ENCODE peak calls at places on chromosomes 3 and 15, in seven cellular contexts. Y is HepG2, P is GM20000, C is fibroblast of the aortic adventitia, X is colonic mucosa, Q is Calu3, K is cardiac fibroblast. Z is an unnamed sample.

GRCh38 chr3:68876112-68876713 is 56.1 kb downstream of the TAFA4 start:
- DNase-seq in K (peak), X (peak), C (peak), Q (peak), Y (peak), P (peak), Z (no peak)

GRCh38 chr3:122299872-122300460 is 25.1 kb upstream of the CSTA start:
- DNase-seq in C (no peak), K (peak), P (no peak), Q (peak), Y (peak), X (peak), Z (no peak)

GRCh38 chr3:102132370-102132769 is 283.1 kb downstream of the NFKBIZ start:
- DNase-seq in Y (no peak), P (no peak), X (no peak), C (peak), Q (no peak), K (peak), Z (no peak)

GRCh38 chr3:156787926-156788663 is 38.1 kb upstream of the LEKR1 start:
- DNase-seq in Q (peak), P (no peak), C (peak), X (no peak), K (peak), Y (no peak), Z (no peak)

GRCh38 chr15:25783607-25784131 is 79.5 kb downstream of the ATP10A start:
- DNase-seq in K (peak), P (no peak), Y (no peak), Q (no peak), C (peak), X (no peak), Z (no peak)

GRCh38 chr3:185757176-185757575 is 67.7 kb downstream of the IGF2BP2 start:
- DNase-seq in P (no peak), C (no peak), K (no peak), X (no peak), Y (no peak), Q (no peak), Z (no peak)

GRCh38 chr3:5126586-5126985 is 4.5 kb downstream of the ARL8B start:
- DNase-seq in P (no peak), Y (no peak), X (no peak), Q (no peak), C (peak), K (peak), Z (no peak)

GRCh38 chr15:65077981-65078352 is 1.4 kb downstream of the KBTBD13 start:
- DNase-seq in P (peak), K (peak), Q (peak), X (peak), C (peak), Y (no peak), Z (peak)

GRCh38 chr15:66912441-66912840 is 153.0 kb upstream of the SMAD3 start:
- DNase-seq in K (no peak), C (no peak), Q (no peak), Y (no peak), P (no peak), X (no peak), Z (no peak)

GRCh38 chr3:134864644-134865043 is 69.6 kb downstream of the EPHB1 start:
- DNase-seq in C (peak), Q (no peak), X (no peak), P (no peak), Y (no peak), K (peak), Z (no peak)

GRCh38 chr3:55620361-55621025 is 133.4 kb upstream of the WNT5A start:
- DNase-seq in Q (no peak), C (no peak), X (peak), Y (no peak), P (no peak), K (no peak), Z (no peak)

GRCh38 chr3:87350367-87351199 is 74.2 kb upstream of the POU1F1 start:
- DNase-seq in K (peak), Y (peak), X (peak), P (peak), Q (no peak), C (peak), Z (no peak)

GRCh38 chr3:183114374-183114773 is 15.1 kb upstream of the MCCC1 start:
- DNase-seq in Y (no peak), P (no peak), X (no peak), Q (no peak), K (no peak), C (no peak), Z (no peak)

GRCh38 chr3:73552700-73553099 is 72.0 kb downstream of the PDZRN3 start:
- DNase-seq in C (peak), Y (no peak), X (no peak), Q (no peak), K (no peak), P (no peak), Z (no peak)

GRCh38 chr3:31871939-31872507 is 109.0 kb downstream of the OSBPL10 start:
- DNase-seq in K (no peak), X (no peak), C (no peak), Y (no peak), Q (no peak), P (no peak), Z (no peak)

GRCh38 chr15:34243226-34243625 is 18.4 kb downstream of the EMC4 start:
- DNase-seq in P (no peak), Q (no peak), Y (no peak), K (peak), C (no peak), X (no peak), Z (no peak)

GRCh38 chr3:147408180-147409105 is 722 bp upstream of the ZIC1 start:
- DNase-seq in Q (no peak), C (no peak), X (no peak), Y (no peak), K (no peak), P (no peak), Z (no peak)

GRCh38 chr3:61668317-61668864 is 107.0 kb downstream of the PTPRG start:
- DNase-seq in X (no peak), Y (no peak), C (no peak), K (no peak), P (peak), Q (no peak), Z (no peak)

GRCh38 chr3:169811606-169812123 is 1.0 kb upstream of the LRRIQ4 start:
- DNase-seq in Y (no peak), K (peak), X (peak), Q (no peak), C (peak), P (no peak), Z (no peak)

GRCh38 chr3:155891341-155891740 is 20.9 kb downstream of the GMPS start:
- DNase-seq in P (no peak), Y (no peak), C (no peak), Q (no peak), K (no peak), X (no peak), Z (no peak)

GRCh38 chr3:167493240-167493639 is 19.4 kb upstream of the SERPINI2 start:
- DNase-seq in X (no peak), C (no peak), P (no peak), Q (peak), K (no peak), Y (peak), Z (no peak)

GRCh38 chr15:88613074-88613944 is 7.8 kb upstream of the AEN start:
- DNase-seq in C (no peak), X (no peak), P (no peak), Q (no peak), K (peak), Y (no peak), Z (no peak)

GRCh38 chr3:140848675-140849074 is 93.0 kb upstream of the SLC25A36 start:
- DNase-seq in Q (no peak), K (no peak), X (no peak), Y (no peak), C (no peak), P (no peak), Z (no peak)
- TF ChIP-seq CTCF in Q (no peak), K (no peak), X (no peak), Y (no peak), C (no peak), P (no peak), Z (no peak)

GRCh38 chr15:41858756-41859155 is 20.1 kb downstream of the PLA2G4B start:
- DNase-seq in Q (no peak), C (no peak), K (no peak), Y (no peak), X (no peak), P (no peak), Z (no peak)
- TF ChIP-seq CTCF in Q (no peak), C (no peak), K (no peak), Y (peak), X (no peak), P (no peak), Z (no peak)

DNA sequence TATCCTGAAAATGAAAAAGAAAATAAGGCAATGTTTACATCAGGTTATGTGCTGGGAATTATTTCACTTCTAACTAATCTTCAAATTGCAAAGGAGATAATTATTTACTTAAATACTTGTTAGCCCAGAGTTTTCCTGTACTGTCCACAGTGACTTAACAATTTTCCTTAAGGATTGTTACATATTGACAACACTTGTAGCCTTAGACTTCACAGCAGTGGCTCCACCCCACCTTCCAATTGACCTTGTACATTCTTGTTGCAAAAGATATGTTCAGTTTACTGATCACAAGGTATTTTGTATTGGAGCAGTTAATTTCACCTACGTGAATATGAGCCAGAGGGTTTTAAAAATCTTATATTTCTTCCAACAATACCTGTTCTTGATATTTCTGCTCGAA is 376.9 kb downstream of the CNTN6 start:
- DNase-seq in P (no peak), C (no peak), Y (no peak), X (no peak), K (no peak), Q (no peak), Z (no peak)
- TF ChIP-seq CTCF in P (no peak), C (no peak), Y (no peak), X (no peak), K (no peak), Q (no peak), Z (no peak)

GRCh38 chr3:160577551-160578195 is 12.3 kb upstream of the KPNA4 start:
- DNase-seq in C (peak), Y (peak), Q (peak), K (peak), P (no peak), X (no peak), Z (no peak)
- TF ChIP-seq CTCF in C (peak), Y (peak), Q (peak), K (no peak), P (no peak), X (no peak), Z (peak)

GRCh38 chr3:84175449-84175848 is 783.3 kb upstream of the CADM2 start:
- DNase-seq in C (no peak), P (no peak), Y (no peak), X (no peak), Q (no peak), K (no peak), Z (no peak)
- TF ChIP-seq CTCF in C (no peak), P (no peak), Y (no peak), X (no peak), Q (no peak), K (no peak), Z (no peak)

Z was measured in progenitor cell of endocrine pancreas.